ENCODE peak calls at places on chromosomes 7 and 10, in seven cellular contexts. R is stomach; C is effector memory CD4-positive, alpha-beta T cell; H is fibroblast of lung; T is tibial artery; N is adipocyte; M is right atrium auricular region. W is an unnamed sample.

GRCh38 chr10:104456817-104457657 is 103.4 kb downstream of the CFAP58 start:
- DNase-seq in R (no peak), C (no peak), H (no peak), T (no peak), N (no peak), M (no peak), W (no peak)

GRCh38 chr10:102424916-102425315 is 4.3 kb downstream of the FBXL15 start:
- DNase-seq in R (no peak), C (no peak), H (no peak), T (no peak), N (no peak), M (no peak), W (no peak)

GRCh38 chr7:155213955-155214327 is 83.7 kb upstream of the INSIG1 start:
- DNase-seq in R (no peak), C (no peak), H (no peak), T (no peak), N (no peak), M (no peak), W (no peak)

GRCh38 chr10:116802474-116802873 is 46.8 kb upstream of the ENO4 start:
- DNase-seq in R (no peak), C (no peak), H (no peak), T (no peak), N (no peak), M (no peak), W (no peak)

GRCh38 chr10:114491419-114491818 is 87.1 kb upstream of the AFAP1L2 start:
- DNase-seq in R (no peak), C (no peak), H (peak; percentile 26), T (peak; percentile 85), N (no peak), M (peak; percentile 69), W (no peak)

GRCh38 chr10:17784701-17785100 is 24.4 kb upstream of the MRC1 start:
- DNase-seq in R (no peak), C (no peak), H (peak; percentile 78), T (no peak), N (peak; percentile 53), M (no peak), W (no peak)

GRCh38 chr10:30176776-30177533 is 117.6 kb upstream of the JCAD start:
- DNase-seq in R (no peak), C (no peak), H (peak; percentile 28), T (no peak), N (no peak), M (no peak), W (no peak)

GRCh38 chr7:53094191-53094590 is 58.8 kb downstream of the POM121L12 start:
- DNase-seq in R (no peak), C (no peak), H (no peak), T (no peak), N (no peak), M (no peak), W (no peak)

GRCh38 chr7:84137812-84138211 is 56.8 kb downstream of the SEMA3A start:
- DNase-seq in R (no peak), C (no peak), H (no peak), T (no peak), N (no peak), M (no peak), W (no peak)

GRCh38 chr10:17029581-17030271 is 99.9 kb downstream of the CUBN start:
- DNase-seq in R (peak; percentile 38), C (peak; percentile 73), H (peak; percentile 90), T (peak; percentile 78), N (peak; percentile 87), M (peak; percentile 89), W (peak; percentile 77)

GRCh38 chr7:148287538-148287937 is 303.0 kb upstream of the C7orf33 start:
- DNase-seq in R (no peak), C (no peak), H (no peak), T (no peak), N (no peak), M (no peak), W (no peak)
- H3K4me1 ChIP-seq in R (no peaks in the 10 kb centered on the region), C (no peaks in the 10 kb centered on the region), H (no peaks in the 10 kb centered on the region), T (no peaks in the 10 kb centered on the region), N (no peaks in the 10 kb centered on the region), M (no peaks in the 10 kb centered on the region), W (no peaks in the 10 kb centered on the region)

GRCh38 chr7:48242846-48243245 is 71.6 kb downstream of the ABCA13 start:
- DNase-seq in R (no peak), C (no peak), H (no peak), T (no peak), N (no peak), M (no peak), W (no peak)
- H3K4me1 ChIP-seq in R (no peaks in the 10 kb centered on the region), C (no peaks in the 10 kb centered on the region), H (no peaks in the 10 kb centered on the region), T (no peaks in the 10 kb centered on the region), N (no peaks in the 10 kb centered on the region), M (no peaks in the 10 kb centered on the region), W (no peaks in the 10 kb centered on the region)

GRCh38 chr7:2521952-2522591 is 2.5 kb downstream of the LFNG start:
- DNase-seq in R (no peak), C (peak; percentile 75), H (peak; percentile 49), T (no peak), N (no peak), M (no peak), W (no peak)
- H3K4me1 ChIP-seq in R (peaks cover 85% of the 10 kb centered on the region), C (peaks cover 59% of the 10 kb centered on the region), H (peaks cover 22% of the 10 kb centered on the region), T (peaks cover 26% of the 10 kb centered on the region), N (peaks cover 56% of the 10 kb centered on the region), M (peaks cover 79% of the 10 kb centered on the region), W (peaks cover 9% of the 10 kb centered on the region)

GRCh38 chr10:47081264-47081663 is 170.0 kb downstream of the PTPN20 start:
- DNase-seq in R (no peak), C (no peak), H (no peak), T (no peak), N (no peak), M (no peak), W (no peak)

GRCh38 chr10:47078393-47079163 is 167.3 kb downstream of the PTPN20 start:
- DNase-seq in R (no peak), C (no peak), H (no peak), T (no peak), N (no peak), M (no peak), W (no peak)

GRCh38 chr10:47077941-47078340 is 166.7 kb downstream of the PTPN20 start:
- DNase-seq in R (no peak), C (no peak), H (no peak), T (no peak), N (no peak), M (no peak), W (no peak)

GRCh38 chr10:47079177-47079580 is 168.0 kb downstream of the PTPN20 start:
- DNase-seq in R (no peak), C (no peak), H (peak; percentile 31), T (no peak), N (peak; percentile 36), M (no peak), W (no peak)

GRCh38 chr10:47082055-47082784 is 171.0 kb downstream of the PTPN20 start:
- DNase-seq in R (no peak), C (no peak), H (no peak), T (no peak), N (no peak), M (no peak), W (no peak)
- H3K4me1 ChIP-seq in R (no peaks in the 10 kb centered on the region), C (no peaks in the 10 kb centered on the region), H (no peaks in the 10 kb centered on the region), T (no peaks in the 10 kb centered on the region), N (no peaks in the 10 kb centered on the region), M (no peaks in the 10 kb centered on the region), W (no peaks in the 10 kb centered on the region)

GRCh38 chr10:93445097-93445960 is 36.8 kb downstream of the MYOF start:
- DNase-seq in R (peak; percentile 97), C (no peak), H (peak; percentile 99), T (peak; percentile 98), N (peak; percentile 98), M (peak; percentile 96), W (peak; percentile 91)
- H3K4me1 ChIP-seq in R (peaks cover 70% of the 10 kb centered on the region), C (no peaks in the 10 kb centered on the region), H (peaks cover 41% of the 10 kb centered on the region), T (peaks cover 41% of the 10 kb centered on the region), N (peaks cover 43% of the 10 kb centered on the region), M (peaks cover 30% of the 10 kb centered on the region), W (peaks cover 7% of the 10 kb centered on the region)

DNA sequence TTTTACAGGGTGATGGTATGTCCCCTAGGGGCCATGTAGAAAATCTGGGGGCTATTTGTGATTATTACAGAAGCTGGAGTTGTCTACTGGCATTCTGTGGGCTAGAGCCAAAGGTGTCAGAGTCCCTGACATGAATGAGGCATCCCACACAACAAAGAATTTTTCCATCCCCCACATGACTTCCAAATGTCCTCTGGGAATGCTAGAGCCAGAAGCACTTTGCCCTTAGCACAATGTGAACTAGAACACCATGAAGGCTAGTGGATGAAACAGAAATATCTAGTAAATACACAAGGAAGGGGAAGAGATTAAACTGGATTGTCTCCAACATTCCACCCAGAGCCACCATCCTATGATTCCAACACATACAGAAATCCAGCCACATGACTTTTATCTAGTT is 46.9 kb downstream of the FAM13C start:
- DNase-seq in R (no peak), C (no peak), H (no peak), T (no peak), N (no peak), M (no peak), W (no peak)
- H3K4me1 ChIP-seq in R (peaks cover 3% of the 10 kb centered on the region), C (no peaks in the 10 kb centered on the region), H (no peaks in the 10 kb centered on the region), T (peaks cover 25% of the 10 kb centered on the region), N (peaks cover 6% of the 10 kb centered on the region), M (peaks cover 29% of the 10 kb centered on the region), W (peaks cover 18% of the 10 kb centered on the region)

GRCh38 chr10:67816719-67817118 is 21.3 kb downstream of the DNAJC12 start:
- DNase-seq in R (no peak), C (no peak), H (no peak), T (no peak), N (no peak), M (no peak), W (no peak)
- H3K4me1 ChIP-seq in R (peaks cover 3% of the 10 kb centered on the region), C (no peaks in the 10 kb centered on the region), H (no peaks in the 10 kb centered on the region), T (no peaks in the 10 kb centered on the region), N (peaks cover 2% of the 10 kb centered on the region), M (no peaks in the 10 kb centered on the region), W (no peaks in the 10 kb centered on the region)

GRCh38 chr10:89357096-89357495 is 20.8 kb upstream of the IFIT1B start:
- DNase-seq in R (no peak), C (no peak), H (no peak), T (no peak), N (no peak), M (no peak), W (no peak)
- H3K4me1 ChIP-seq in R (peaks cover 10% of the 10 kb centered on the region), C (no peaks in the 10 kb centered on the region), H (peaks cover 18% of the 10 kb centered on the region), T (no peaks in the 10 kb centered on the region), N (peaks cover 19% of the 10 kb centered on the region), M (peaks cover 3% of the 10 kb centered on the region), W (no peaks in the 10 kb centered on the region)

GRCh38 chr10:86727459-86727858 is 29.0 kb upstream of the BMPR1A start:
- DNase-seq in R (no peak), C (no peak), H (no peak), T (no peak), N (no peak), M (no peak), W (no peak)

GRCh38 chr10:86725980-86726976 is 30.1 kb upstream of the BMPR1A start:
- DNase-seq in R (no peak), C (no peak), H (no peak), T (no peak), N (no peak), M (no peak), W (no peak)

GRCh38 chr10:86729677-86730076 is 26.7 kb upstream of the BMPR1A start:
- DNase-seq in R (no peak), C (no peak), H (no peak), T (no peak), N (no peak), M (no peak), W (no peak)

GRCh38 chr10:86730227-86730626 is 26.2 kb upstream of the BMPR1A start:
- DNase-seq in R (peak; percentile 76), C (no peak), H (no peak), T (peak; percentile 58), N (no peak), M (peak; percentile 75), W (peak; percentile 34)

GRCh38 chr10:86727992-86728559 is 28.3 kb upstream of the BMPR1A start:
- DNase-seq in R (no peak), C (no peak), H (no peak), T (no peak), N (no peak), M (no peak), W (no peak)
- H3K4me1 ChIP-seq in R (peaks cover 28% of the 10 kb centered on the region), C (no peaks in the 10 kb centered on the region), H (no peaks in the 10 kb centered on the region), T (peaks cover 18% of the 10 kb centered on the region), N (peaks cover 31% of the 10 kb centered on the region), M (peaks cover 48% of the 10 kb centered on the region), W (peaks cover 4% of the 10 kb centered on the region)

W was measured in ovary.